ENCODE peak calls at places on chromosomes 2 and 18, in five cellular contexts. One of them, this sample, is unnamed.

GRCh38 chr2:132477962-132478361 is 61.4 kb downstream of the GPR39 start:
- DNase-seq in AG09319: peak
- DNase-seq in WTC11: no peak
- DNase-seq in neural crest cell: no peak
- DNase-seq in mucosa of descending colon: no peak
- DNase-seq in this sample: peak

GRCh38 chr2:163606878-163607277 is 128.9 kb downstream of the FIGN start:
- DNase-seq in AG09319: no peak
- DNase-seq in neural crest cell: no peak
- DNase-seq in mucosa of descending colon: no peak
- DNase-seq in WTC11: no peak
- DNase-seq in this sample: no peak

GRCh38 chr2:212940816-212941215 is 210.6 kb downstream of the IKZF2 start:
- DNase-seq in neural crest cell: no peak
- DNase-seq in WTC11: peak
- DNase-seq in AG09319: no peak
- DNase-seq in mucosa of descending colon: peak
- DNase-seq in this sample: no peak

GRCh38 chr2:177295479-177295878 is 31.0 kb upstream of the NFE2L2 start:
- DNase-seq in AG09319: peak
- DNase-seq in WTC11: no peak
- DNase-seq in neural crest cell: no peak
- DNase-seq in mucosa of descending colon: no peak
- DNase-seq in this sample: peak

GRCh38 chr18:78828131-78828530 is 151.5 kb upstream of the SALL3 start:
- DNase-seq in neural crest cell: no peak
- DNase-seq in WTC11: no peak
- DNase-seq in AG09319: no peak
- DNase-seq in mucosa of descending colon: no peak
- DNase-seq in this sample: no peak

GRCh38 chr2:210226186-210226585 is 939 bp upstream of the ACADL start:
- DNase-seq in AG09319: no peak
- DNase-seq in neural crest cell: no peak
- DNase-seq in WTC11: no peak
- DNase-seq in mucosa of descending colon: no peak
- DNase-seq in this sample: no peak

GRCh38 chr2:30910686-30911085 is 103.4 kb upstream of the CAPN13 start:
- DNase-seq in neural crest cell: no peak
- DNase-seq in WTC11: no peak
- DNase-seq in AG09319: no peak
- DNase-seq in mucosa of descending colon: no peak
- DNase-seq in this sample: no peak

GRCh38 chr2:182852787-182853186 is 13.7 kb downstream of the FRZB start:
- DNase-seq in AG09319: no peak
- DNase-seq in WTC11: no peak
- DNase-seq in mucosa of descending colon: no peak
- DNase-seq in neural crest cell: no peak
- DNase-seq in this sample: no peak

GRCh38 chr2:21658907-21659306 is 535.1 kb downstream of the TDRD15 start:
- DNase-seq in mucosa of descending colon: no peak
- DNase-seq in WTC11: no peak
- DNase-seq in neural crest cell: no peak
- DNase-seq in AG09319: no peak
- DNase-seq in this sample: no peak

GRCh38 chr2:153940511-153940910 is 68.8 kb downstream of the GALNT13 start:
- DNase-seq in WTC11: no peak
- DNase-seq in AG09319: no peak
- DNase-seq in mucosa of descending colon: no peak
- DNase-seq in neural crest cell: no peak
- DNase-seq in this sample: no peak

GRCh38 chr2:128472789-128473174 is 154.1 kb upstream of the HS6ST1 start:
- DNase-seq in WTC11: no peak
- DNase-seq in AG09319: no peak
- DNase-seq in neural crest cell: no peak
- DNase-seq in mucosa of descending colon: no peak
- DNase-seq in this sample: no peak
- TF ChIP-seq CTCF in WTC11: no peak
- TF ChIP-seq CTCF in AG09319: no peak
- TF ChIP-seq CTCF in neural crest cell: no peak
- TF ChIP-seq CTCF in mucosa of descending colon: no peak
- TF ChIP-seq CTCF in this sample: no peak

DNA sequence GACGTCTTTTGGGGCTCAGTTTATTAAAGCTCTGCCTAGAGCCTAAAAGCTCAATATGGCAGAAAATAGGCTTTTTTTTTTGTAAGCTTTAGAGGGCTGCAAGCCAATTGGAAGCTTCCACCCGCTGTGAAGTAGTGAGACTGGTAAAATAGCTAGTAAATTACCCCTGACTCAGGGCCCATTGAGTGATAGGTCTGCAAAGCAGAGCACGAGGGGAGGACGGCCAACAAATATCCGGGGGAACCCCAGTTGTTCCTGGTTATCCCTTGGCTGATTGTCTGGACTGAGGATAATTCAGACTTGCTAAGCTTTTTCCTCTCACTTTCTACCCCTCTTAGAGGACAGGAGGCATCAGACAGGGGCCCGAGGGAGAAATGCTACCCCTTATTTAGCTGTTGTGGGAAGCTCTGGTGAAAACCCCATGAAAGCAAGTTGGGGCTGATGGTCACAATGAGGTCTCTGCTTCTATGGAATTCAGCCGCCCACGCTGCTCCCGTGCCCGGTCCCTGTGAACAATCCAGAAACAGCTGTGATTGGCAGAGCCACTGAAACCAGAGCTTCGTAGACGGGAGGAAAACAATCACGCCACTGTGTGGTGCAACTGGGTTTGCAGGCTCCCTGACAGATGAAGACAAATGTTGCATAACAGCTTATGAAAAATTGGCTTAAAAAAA is 141.9 kb upstream of the LGALSL start:
- DNase-seq in neural crest cell: peak
- DNase-seq in mucosa of descending colon: peak
- DNase-seq in WTC11: no peak
- DNase-seq in AG09319: peak
- DNase-seq in this sample: peak
- TF ChIP-seq CTCF in neural crest cell: peak
- TF ChIP-seq CTCF in mucosa of descending colon: peak
- TF ChIP-seq CTCF in WTC11: no peak
- TF ChIP-seq CTCF in AG09319: peak
- TF ChIP-seq CTCF in this sample: peak

GRCh38 chr2:139790807-139791206 is 1010.6 kb upstream of the NXPH2 start:
- DNase-seq in neural crest cell: no peak
- DNase-seq in AG09319: no peak
- DNase-seq in WTC11: no peak
- DNase-seq in mucosa of descending colon: no peak
- DNase-seq in this sample: no peak
- TF ChIP-seq CTCF in neural crest cell: peak
- TF ChIP-seq CTCF in AG09319: no peak
- TF ChIP-seq CTCF in WTC11: no peak
- TF ChIP-seq CTCF in mucosa of descending colon: no peak
- TF ChIP-seq CTCF in this sample: no peak

GRCh38 chr2:180077295-180077906 is 70.3 kb upstream of the CWC22 start:
- DNase-seq in WTC11: no peak
- DNase-seq in mucosa of descending colon: no peak
- DNase-seq in neural crest cell: no peak
- DNase-seq in AG09319: peak
- DNase-seq in this sample: no peak
- TF ChIP-seq CTCF in WTC11: peak
- TF ChIP-seq CTCF in mucosa of descending colon: no peak
- TF ChIP-seq CTCF in neural crest cell: peak
- TF ChIP-seq CTCF in AG09319: peak
- TF ChIP-seq CTCF in this sample: peak

DNA sequence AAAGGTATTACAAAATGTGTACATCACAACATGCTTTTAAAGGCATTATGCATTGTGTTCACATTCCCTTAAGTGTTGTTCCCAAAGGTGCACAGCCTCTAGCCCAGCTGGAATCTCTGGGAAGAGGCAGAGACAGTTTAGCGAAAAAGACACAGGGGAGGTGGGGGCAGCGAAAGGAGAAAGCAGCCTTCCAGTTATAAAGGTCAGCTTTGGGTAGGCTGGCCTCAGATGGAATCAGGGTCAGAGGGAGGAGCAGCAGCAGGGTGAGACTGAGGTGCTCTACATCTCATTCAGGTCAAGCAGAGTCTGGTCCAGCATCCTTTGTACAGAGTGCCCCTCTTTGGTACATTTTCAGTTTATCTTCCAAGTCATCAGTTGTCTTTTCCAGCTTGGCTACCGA is 68.6 kb downstream of the ASXL2 start:
- DNase-seq in WTC11: no peak
- DNase-seq in AG09319: no peak
- DNase-seq in mucosa of descending colon: no peak
- DNase-seq in neural crest cell: no peak
- DNase-seq in this sample: no peak
- TF ChIP-seq CTCF in WTC11: no peak
- TF ChIP-seq CTCF in AG09319: no peak
- TF ChIP-seq CTCF in mucosa of descending colon: no peak
- TF ChIP-seq CTCF in neural crest cell: no peak
- TF ChIP-seq CTCF in this sample: no peak

GRCh38 chr18:79846936-79847557 is 49.3 kb downstream of the KCNG2 start:
- DNase-seq in WTC11: no peak
- DNase-seq in mucosa of descending colon: no peak
- DNase-seq in AG09319: no peak
- DNase-seq in neural crest cell: no peak
- DNase-seq in this sample: no peak
- TF ChIP-seq CTCF in WTC11: no peak
- TF ChIP-seq CTCF in mucosa of descending colon: no peak
- TF ChIP-seq CTCF in AG09319: no peak
- TF ChIP-seq CTCF in neural crest cell: no peak
- TF ChIP-seq CTCF in this sample: no peak

GRCh38 chr2:70303186-70303585 is 1.3 kb upstream of the FAM136A start:
- DNase-seq in AG09319: no peak
- DNase-seq in neural crest cell: no peak
- DNase-seq in WTC11: no peak
- DNase-seq in mucosa of descending colon: no peak
- DNase-seq in this sample: no peak

GRCh38 chr2:70305531-70305930 is 3.7 kb upstream of the FAM136A start:
- DNase-seq in neural crest cell: no peak
- DNase-seq in WTC11: no peak
- DNase-seq in mucosa of descending colon: no peak
- DNase-seq in AG09319: no peak
- DNase-seq in this sample: no peak

GRCh38 chr2:70300771-70301343 is 1.0 kb downstream of the FAM136A start:
- DNase-seq in mucosa of descending colon: no peak
- DNase-seq in neural crest cell: no peak
- DNase-seq in AG09319: no peak
- DNase-seq in WTC11: no peak
- DNase-seq in this sample: no peak

GRCh38 chr2:70304501-70304900 is 2.6 kb upstream of the FAM136A start:
- DNase-seq in WTC11: no peak
- DNase-seq in mucosa of descending colon: no peak
- DNase-seq in neural crest cell: no peak
- DNase-seq in AG09319: no peak
- DNase-seq in this sample: no peak

GRCh38 chr2:70301344-70302194 is at the start of gene FAM136A:
- DNase-seq in mucosa of descending colon: peak
- DNase-seq in AG09319: peak
- DNase-seq in neural crest cell: peak
- DNase-seq in WTC11: peak
- DNase-seq in this sample: no peak
- TF ChIP-seq CTCF in mucosa of descending colon: peak
- TF ChIP-seq CTCF in AG09319: peak
- TF ChIP-seq CTCF in neural crest cell: peak
- TF ChIP-seq CTCF in WTC11: peak
- TF ChIP-seq CTCF in this sample: peak

GRCh38 chr2:174445248-174445647 is 41.6 kb downstream of the GPR155 start:
- DNase-seq in WTC11: no peak
- DNase-seq in AG09319: no peak
- DNase-seq in mucosa of descending colon: no peak
- DNase-seq in neural crest cell: no peak
- DNase-seq in this sample: no peak
- TF ChIP-seq CTCF in WTC11: no peak
- TF ChIP-seq CTCF in AG09319: no peak
- TF ChIP-seq CTCF in mucosa of descending colon: no peak
- TF ChIP-seq CTCF in neural crest cell: no peak
- TF ChIP-seq CTCF in this sample: no peak

This sample was measured in AG04449.